ENCODE peak calls at places on chromosomes 11 and 22, in seven cellular contexts. M is bronchial epithelial cell; E is progenitor cell of endocrine pancreas; G is stimulated activated CD4-positive, alpha-beta T cell treated with anti-CD3 and anti-CD28 coated beads, Interleukin-4, amount 100 ng/mL, for 1 hour; F is HS-27A; T is activated CD4-positive, alpha-beta memory T cell treated with anti-CD3 and anti-CD28 coated beads for 36 hours; R is hepatic stellate cell. L is an unnamed sample.

GRCh38 chr11:134346976-134347350 is 15.2 kb downstream of the GLB1L2 start:
- DNase-seq in M (no peak), E (no peak), G (no peak), F (no peak), T (no peak), R (no peak), L (no peak)

GRCh38 chr22:17786435-17787158 is 12.3 kb upstream of the BID start:
- DNase-seq in M (no peak), E (no peak), G (no peak), F (no peak), T (no peak), R (no peak), L (peak)

GRCh38 chr11:11779975-11780374 is 61.8 kb upstream of the USP47 start:
- DNase-seq in M (no peak), E (no peak), G (no peak), F (no peak), T (no peak), R (no peak), L (no peak)

GRCh38 chr11:746289-747175 is 732 bp upstream of the TALDO1 start:
- DNase-seq in M (peak), E (no peak), G (no peak), F (no peak), T (peak), R (no peak), L (no peak)

GRCh38 chr22:37560682-37561208 is 465 bp downstream of the CDC42EP1 start:
- DNase-seq in M (no peak), E (peak), G (no peak), F (no peak), T (no peak), R (peak), L (peak)

GRCh38 chr22:31646186-31647019 is 15.6 kb downstream of the PISD start:
- DNase-seq in M (peak), E (no peak), G (peak), F (peak), T (peak), R (peak), L (no peak)

GRCh38 chr22:24289781-24290181 is 19.1 kb downstream of the SPECC1L start:
- DNase-seq in M (no peak), E (no peak), G (no peak), F (no peak), T (no peak), R (no peak), L (no peak)

GRCh38 chr22:27420817-27421361 is 380.7 kb downstream of the MN1 start:
- DNase-seq in M (peak), E (no peak), G (no peak), F (peak), T (no peak), R (peak), L (no peak)

GRCh38 chr11:95456704-95457491 is 225.9 kb upstream of the SESN3 start:
- DNase-seq in M (peak), E (no peak), G (no peak), F (no peak), T (no peak), R (no peak), L (no peak)

GRCh38 chr11:130087294-130087926 is 17.7 kb downstream of the APLP2 start:
- DNase-seq in M (no peak), E (no peak), G (no peak), F (no peak), T (no peak), R (no peak), L (no peak)

GRCh38 chr11:69011624-69012091 is 1.4 kb downstream of the MRGPRF start:
- DNase-seq in M (no peak), E (no peak), G (no peak), F (no peak), T (no peak), R (no peak), L (no peak)

GRCh38 chr11:109853156-109853776 is 239.9 kb upstream of the ZC3H12C start:
- DNase-seq in M (peak), E (no peak), G (no peak), F (peak), T (no peak), R (peak), L (peak)

GRCh38 chr22:19679476-19680099 is 34.7 kb upstream of the SEPTIN5 start:
- DNase-seq in M (peak), E (no peak), G (peak), F (no peak), T (peak), R (peak), L (peak)

GRCh38 chr22:21563912-21564311 is 3.6 kb upstream of the UBE2L3 start:
- DNase-seq in M (no peak), E (no peak), G (no peak), F (no peak), T (no peak), R (no peak), L (no peak)

GRCh38 chr11:59666969-59667368 is 1.9 kb downstream of the PATL1 start:
- DNase-seq in M (no peak), E (no peak), G (no peak), F (no peak), T (no peak), R (peak), L (no peak)

GRCh38 chr11:83957038-83957900 is 671.1 kb upstream of the CCDC90B start:
- DNase-seq in M (no peak), E (no peak), G (no peak), F (no peak), T (no peak), R (no peak), L (no peak)

GRCh38 chr22:35480627-35481565 is 59.7 kb upstream of the RASD2 start:
- DNase-seq in M (no peak), E (no peak), G (no peak), F (no peak), T (no peak), R (no peak), L (no peak)

GRCh38 chr11:126949066-126949945 is 51.3 kb downstream of the KIRREL3 start:
- DNase-seq in M (no peak), E (no peak), G (no peak), F (no peak), T (no peak), R (peak), L (no peak)

GRCh38 chr11:65646921-65647701 is 9.2 kb downstream of the SIPA1 start:
- DNase-seq in M (no peak), E (no peak), G (no peak), F (no peak), T (no peak), R (no peak), L (peak)

L was measured in endothelial cell.